ENCODE peak calls at places on chromosomes 5 and 9, in nine cellular contexts. One of them, this sample, is unnamed.
A peak's percentile ranks its signal among the peaks of the same experiment; 100 is the strongest.

GRCh38 chr5:139150359-139150999 is 47.7 kb downstream of the SIL1 start:
- DNase-seq in MM.1S: no peak
- DNase-seq in OCI-LY7: no peak
- DNase-seq in GM10248: no peak
- DNase-seq in heart left ventricle: no peak
- DNase-seq in astrocyte of the spinal cord: no peak
- DNase-seq in right atrium auricular region: no peak
- DNase-seq in WERI-Rb-1: no peak
- DNase-seq in stomach: no peak
- DNase-seq in this sample: no peak

GRCh38 chr5:122942164-122942914 is 94.2 kb downstream of the PPIC start:
- DNase-seq in MM.1S: no peak
- DNase-seq in WERI-Rb-1: peak; percentile 78
- DNase-seq in heart left ventricle: no peak
- DNase-seq in stomach: no peak
- DNase-seq in OCI-LY7: no peak
- DNase-seq in GM10248: no peak
- DNase-seq in astrocyte of the spinal cord: peak; percentile 19
- DNase-seq in right atrium auricular region: no peak
- DNase-seq in this sample: peak; percentile 11

GRCh38 chr9:36818965-36819870 is 214.8 kb downstream of the PAX5 start:
- DNase-seq in right atrium auricular region: no peak
- DNase-seq in stomach: no peak
- DNase-seq in OCI-LY7: no peak
- DNase-seq in astrocyte of the spinal cord: no peak
- DNase-seq in MM.1S: no peak
- DNase-seq in WERI-Rb-1: peak; percentile 89
- DNase-seq in heart left ventricle: no peak
- DNase-seq in GM10248: no peak
- DNase-seq in this sample: no peak

GRCh38 chr5:177090813-177091212 is 4.1 kb downstream of the FGFR4 start:
- DNase-seq in WERI-Rb-1: no peak
- DNase-seq in heart left ventricle: no peak
- DNase-seq in right atrium auricular region: no peak
- DNase-seq in GM10248: no peak
- DNase-seq in MM.1S: no peak
- DNase-seq in OCI-LY7: no peak
- DNase-seq in astrocyte of the spinal cord: no peak
- DNase-seq in stomach: no peak
- DNase-seq in this sample: no peak

GRCh38 chr9:132418743-132419363 is 8.8 kb downstream of the CFAP77 start:
- DNase-seq in OCI-LY7: no peak
- DNase-seq in GM10248: no peak
- DNase-seq in MM.1S: no peak
- DNase-seq in stomach: no peak
- DNase-seq in heart left ventricle: no peak
- DNase-seq in right atrium auricular region: no peak
- DNase-seq in WERI-Rb-1: no peak
- DNase-seq in astrocyte of the spinal cord: no peak
- DNase-seq in this sample: no peak

GRCh38 chr5:38678079-38678478 is 121.6 kb upstream of the LIFR start:
- DNase-seq in MM.1S: no peak
- DNase-seq in GM10248: no peak
- DNase-seq in WERI-Rb-1: no peak
- DNase-seq in OCI-LY7: no peak
- DNase-seq in astrocyte of the spinal cord: no peak
- DNase-seq in stomach: no peak
- DNase-seq in heart left ventricle: no peak
- DNase-seq in right atrium auricular region: no peak
- DNase-seq in this sample: no peak

GRCh38 chr9:20271723-20272122 is 350.6 kb downstream of the MLLT3 start:
- DNase-seq in right atrium auricular region: no peak
- DNase-seq in MM.1S: no peak
- DNase-seq in stomach: no peak
- DNase-seq in WERI-Rb-1: no peak
- DNase-seq in OCI-LY7: no peak
- DNase-seq in heart left ventricle: no peak
- DNase-seq in GM10248: no peak
- DNase-seq in astrocyte of the spinal cord: no peak
- DNase-seq in this sample: peak; percentile 15

GRCh38 chr5:179406031-179406681 is 60.9 kb upstream of the ADAMTS2 start:
- DNase-seq in OCI-LY7: no peak
- DNase-seq in MM.1S: no peak
- DNase-seq in stomach: no peak
- DNase-seq in astrocyte of the spinal cord: no peak
- DNase-seq in right atrium auricular region: peak; percentile 65
- DNase-seq in heart left ventricle: no peak
- DNase-seq in WERI-Rb-1: no peak
- DNase-seq in GM10248: no peak
- DNase-seq in this sample: peak; percentile 33

GRCh38 chr5:15183520-15183919 is 311.9 kb upstream of the ANKH start:
- DNase-seq in stomach: no peak
- DNase-seq in GM10248: no peak
- DNase-seq in WERI-Rb-1: peak; percentile 50
- DNase-seq in right atrium auricular region: no peak
- DNase-seq in OCI-LY7: no peak
- DNase-seq in astrocyte of the spinal cord: peak; percentile 1
- DNase-seq in heart left ventricle: no peak
- DNase-seq in MM.1S: no peak
- DNase-seq in this sample: peak; percentile 5
- TF ChIP-seq CTCF in stomach: no peak
- TF ChIP-seq CTCF in GM10248: no peak
- TF ChIP-seq CTCF in WERI-Rb-1: peak; percentile 66
- TF ChIP-seq CTCF in right atrium auricular region: no peak
- TF ChIP-seq CTCF in OCI-LY7: no peak
- TF ChIP-seq CTCF in astrocyte of the spinal cord: peak; percentile 21
- TF ChIP-seq CTCF in heart left ventricle: peak; percentile 32
- TF ChIP-seq CTCF in MM.1S: no peak
- TF ChIP-seq CTCF in this sample: peak; percentile 28

GRCh38 chr5:53169933-53170332 is 60.4 kb upstream of the MOCS2 start:
- DNase-seq in heart left ventricle: no peak
- DNase-seq in WERI-Rb-1: no peak
- DNase-seq in GM10248: no peak
- DNase-seq in stomach: no peak
- DNase-seq in OCI-LY7: no peak
- DNase-seq in right atrium auricular region: no peak
- DNase-seq in astrocyte of the spinal cord: no peak
- DNase-seq in MM.1S: no peak
- DNase-seq in this sample: no peak

GRCh38 chr5:53167836-53168235 is 58.3 kb upstream of the MOCS2 start:
- DNase-seq in right atrium auricular region: peak; percentile 73
- DNase-seq in MM.1S: no peak
- DNase-seq in astrocyte of the spinal cord: peak; percentile 48
- DNase-seq in OCI-LY7: no peak
- DNase-seq in stomach: peak; percentile 26
- DNase-seq in WERI-Rb-1: no peak
- DNase-seq in GM10248: no peak
- DNase-seq in heart left ventricle: peak; percentile 28
- DNase-seq in this sample: peak; percentile 55

GRCh38 chr5:53173083-53173482 is 63.5 kb upstream of the MOCS2 start:
- DNase-seq in astrocyte of the spinal cord: no peak
- DNase-seq in OCI-LY7: no peak
- DNase-seq in stomach: peak; percentile 34
- DNase-seq in WERI-Rb-1: no peak
- DNase-seq in heart left ventricle: no peak
- DNase-seq in MM.1S: no peak
- DNase-seq in GM10248: no peak
- DNase-seq in right atrium auricular region: no peak
- DNase-seq in this sample: no peak

GRCh38 chr5:53172630-53173029 is 63.1 kb upstream of the MOCS2 start:
- DNase-seq in OCI-LY7: no peak
- DNase-seq in right atrium auricular region: no peak
- DNase-seq in astrocyte of the spinal cord: no peak
- DNase-seq in MM.1S: no peak
- DNase-seq in heart left ventricle: no peak
- DNase-seq in WERI-Rb-1: no peak
- DNase-seq in GM10248: no peak
- DNase-seq in stomach: no peak
- DNase-seq in this sample: no peak

GRCh38 chr5:53170748-53171349 is 61.3 kb upstream of the MOCS2 start:
- DNase-seq in heart left ventricle: no peak
- DNase-seq in GM10248: peak; percentile 18
- DNase-seq in stomach: no peak
- DNase-seq in OCI-LY7: peak; percentile 23
- DNase-seq in WERI-Rb-1: no peak
- DNase-seq in MM.1S: peak; percentile 59
- DNase-seq in astrocyte of the spinal cord: peak; percentile 49
- DNase-seq in right atrium auricular region: no peak
- DNase-seq in this sample: peak; percentile 58
- TF ChIP-seq CTCF in heart left ventricle: peak; percentile 65
- TF ChIP-seq CTCF in GM10248: peak; percentile 55
- TF ChIP-seq CTCF in stomach: peak; percentile 49
- TF ChIP-seq CTCF in OCI-LY7: peak; percentile 81
- TF ChIP-seq CTCF in WERI-Rb-1: peak; percentile 47
- TF ChIP-seq CTCF in MM.1S: peak; percentile 68
- TF ChIP-seq CTCF in astrocyte of the spinal cord: peak; percentile 68
- TF ChIP-seq CTCF in right atrium auricular region: no peak
- TF ChIP-seq CTCF in this sample: peak; percentile 82

GRCh38 chr5:81207009-81207408 is 26.1 kb upstream of the CKMT2 start:
- DNase-seq in WERI-Rb-1: no peak
- DNase-seq in OCI-LY7: peak; percentile 13
- DNase-seq in right atrium auricular region: no peak
- DNase-seq in astrocyte of the spinal cord: peak; percentile 10
- DNase-seq in stomach: no peak
- DNase-seq in MM.1S: no peak
- DNase-seq in heart left ventricle: no peak
- DNase-seq in GM10248: no peak
- DNase-seq in this sample: no peak
- TF ChIP-seq CTCF in WERI-Rb-1: peak; percentile 41
- TF ChIP-seq CTCF in OCI-LY7: peak; percentile 55
- TF ChIP-seq CTCF in right atrium auricular region: no peak
- TF ChIP-seq CTCF in astrocyte of the spinal cord: peak; percentile 34
- TF ChIP-seq CTCF in stomach: no peak
- TF ChIP-seq CTCF in MM.1S: no peak
- TF ChIP-seq CTCF in heart left ventricle: peak; percentile 14
- TF ChIP-seq CTCF in GM10248: peak; percentile 21
- TF ChIP-seq CTCF in this sample: peak; percentile 15

DNA sequence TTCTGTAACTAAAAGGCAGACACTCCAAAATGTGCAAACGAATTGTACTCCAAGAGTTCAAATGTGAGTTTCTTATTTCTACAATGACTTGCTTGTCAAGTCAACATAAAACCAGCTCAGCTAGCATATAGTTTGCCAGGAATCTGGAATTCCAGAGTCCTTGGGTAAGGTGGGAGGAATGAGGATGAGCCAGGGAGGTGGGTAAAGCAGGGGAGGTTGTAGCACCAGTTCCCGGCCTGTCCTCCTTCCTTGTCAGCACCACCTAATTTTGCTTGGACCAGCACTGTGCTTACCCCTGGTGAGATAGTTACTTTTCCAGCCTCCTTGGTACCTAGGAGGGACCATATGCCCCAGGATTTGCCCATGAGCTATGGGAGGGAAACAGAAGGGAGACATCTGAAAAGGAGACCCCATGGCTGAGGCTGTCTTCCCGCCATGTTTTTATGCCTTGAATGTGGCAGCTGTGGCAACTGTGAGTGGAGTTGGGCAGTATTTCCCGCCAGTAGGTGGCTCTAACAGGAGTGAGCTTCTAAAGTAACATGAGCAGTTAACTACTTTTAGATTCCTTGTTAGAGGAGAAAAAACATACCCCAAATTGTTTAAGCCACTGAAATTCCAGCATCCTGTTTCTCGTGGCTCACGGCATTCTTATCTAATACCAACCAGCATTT is 302.5 kb downstream of the TENT4A start:
- DNase-seq in GM10248: no peak
- DNase-seq in heart left ventricle: no peak
- DNase-seq in stomach: no peak
- DNase-seq in WERI-Rb-1: peak; percentile 67
- DNase-seq in astrocyte of the spinal cord: no peak
- DNase-seq in right atrium auricular region: no peak
- DNase-seq in OCI-LY7: no peak
- DNase-seq in MM.1S: no peak
- DNase-seq in this sample: no peak
- TF ChIP-seq CTCF in GM10248: no peak
- TF ChIP-seq CTCF in heart left ventricle: no peak
- TF ChIP-seq CTCF in stomach: no peak
- TF ChIP-seq CTCF in WERI-Rb-1: peak; percentile 69
- TF ChIP-seq CTCF in astrocyte of the spinal cord: no peak
- TF ChIP-seq CTCF in right atrium auricular region: no peak
- TF ChIP-seq CTCF in OCI-LY7: peak; percentile 43
- TF ChIP-seq CTCF in MM.1S: peak; percentile 4
- TF ChIP-seq CTCF in this sample: no peak

GRCh38 chr5:107668154-107668932 is 2.4 kb downstream of the EFNA5 start:
- DNase-seq in stomach: no peak
- DNase-seq in WERI-Rb-1: no peak
- DNase-seq in right atrium auricular region: no peak
- DNase-seq in heart left ventricle: no peak
- DNase-seq in GM10248: no peak
- DNase-seq in astrocyte of the spinal cord: peak; percentile 14
- DNase-seq in OCI-LY7: peak; percentile 10
- DNase-seq in MM.1S: no peak
- DNase-seq in this sample: no peak

GRCh38 chr5:107670028-107670926 is 460 bp downstream of the EFNA5 start:
- DNase-seq in right atrium auricular region: no peak
- DNase-seq in stomach: peak; percentile 50
- DNase-seq in heart left ventricle: peak; percentile 37
- DNase-seq in OCI-LY7: no peak
- DNase-seq in GM10248: peak; percentile 29
- DNase-seq in WERI-Rb-1: peak; percentile 49
- DNase-seq in astrocyte of the spinal cord: peak; percentile 47
- DNase-seq in MM.1S: peak; percentile 52
- DNase-seq in this sample: no peak

GRCh38 chr5:107670927-107671741 is at the start of gene EFNA5:
- DNase-seq in stomach: peak; percentile 46
- DNase-seq in OCI-LY7: peak; percentile 77
- DNase-seq in heart left ventricle: peak; percentile 44
- DNase-seq in right atrium auricular region: peak; percentile 64
- DNase-seq in WERI-Rb-1: peak; percentile 43
- DNase-seq in GM10248: peak; percentile 38
- DNase-seq in MM.1S: peak; percentile 74
- DNase-seq in astrocyte of the spinal cord: peak; percentile 72
- DNase-seq in this sample: peak; percentile 48

GRCh38 chr5:107669543-107670027 is 1.2 kb downstream of the EFNA5 start:
- DNase-seq in heart left ventricle: peak; percentile 76
- DNase-seq in WERI-Rb-1: peak; percentile 10
- DNase-seq in astrocyte of the spinal cord: peak; percentile 38
- DNase-seq in stomach: peak; percentile 39
- DNase-seq in OCI-LY7: no peak
- DNase-seq in GM10248: peak; percentile 17
- DNase-seq in MM.1S: no peak
- DNase-seq in right atrium auricular region: no peak
- DNase-seq in this sample: peak; percentile 33

DNA sequence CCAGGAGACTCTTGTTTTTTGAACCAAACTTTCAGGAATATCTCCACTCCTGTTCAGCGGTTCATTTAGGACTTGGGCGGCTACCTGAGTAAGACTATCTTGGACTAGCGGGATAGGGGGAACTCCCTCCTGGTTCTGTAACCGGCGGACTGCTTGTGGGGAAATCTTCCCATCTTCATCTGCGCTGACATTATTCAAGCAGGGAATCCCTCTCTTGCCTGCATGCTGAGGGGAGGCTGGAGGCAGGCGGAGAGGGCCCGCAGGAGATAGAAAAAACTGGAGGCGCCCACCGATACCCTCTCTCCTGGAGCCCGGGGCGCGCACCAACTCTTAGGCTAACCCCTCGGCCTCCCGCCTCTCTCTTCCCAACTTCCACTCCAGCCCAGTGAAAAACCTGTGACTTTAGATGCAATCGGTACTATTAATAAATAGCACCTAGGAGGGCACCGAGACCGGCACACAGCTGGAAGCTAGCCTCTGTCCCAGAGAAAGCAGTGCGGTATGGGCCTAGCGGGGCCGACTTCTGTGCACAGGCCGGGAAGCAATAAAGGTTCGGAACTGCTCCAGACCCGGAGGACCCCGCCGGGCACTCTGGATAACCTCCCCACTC is 1.7 kb downstream of the EFNA5 start:
- DNase-seq in astrocyte of the spinal cord: peak; percentile 5
- DNase-seq in WERI-Rb-1: no peak
- DNase-seq in OCI-LY7: no peak
- DNase-seq in heart left ventricle: peak; percentile 26
- DNase-seq in GM10248: no peak
- DNase-seq in stomach: peak; percentile 31
- DNase-seq in right atrium auricular region: no peak
- DNase-seq in MM.1S: no peak
- DNase-seq in this sample: no peak
- TF ChIP-seq CTCF in astrocyte of the spinal cord: no peak
- TF ChIP-seq CTCF in WERI-Rb-1: no peak
- TF ChIP-seq CTCF in OCI-LY7: no peak
- TF ChIP-seq CTCF in heart left ventricle: no peak
- TF ChIP-seq CTCF in GM10248: no peak
- TF ChIP-seq CTCF in stomach: no peak
- TF ChIP-seq CTCF in right atrium auricular region: no peak
- TF ChIP-seq CTCF in MM.1S: no peak
- TF ChIP-seq CTCF in this sample: no peak